ENCODE peak calls at places on chromosomes 2 and 18, in six cellular contexts. One of them, this sample, is unnamed.

GRCh38 chr2:216694201-216694825 is 1.0 kb downstream of the IGFBP5 start:
- DNase-seq in activated CD8-positive, alpha-beta memory T cell treated with anti-CD3 and anti-CD28 coated beads for 48 hours: no peak
- DNase-seq in ascending aorta: no peak
- DNase-seq in AG08396: no peak
- DNase-seq in stimulated activated CD4-positive, alpha-beta T cell treated with anti-CD3 and anti-CD28 coated beads, Interleukin-12 subunit alpha, Interleukin-12 subunit beta, amount 100 ng/mL, for 48 hours: no peak
- DNase-seq in NCI-H1092 treated with DMSO at 0.1 percent for 48 hours: peak
- DNase-seq in this sample: no peak

GRCh38 chr18:48806551-48807261 is 144.1 kb downstream of the SMAD7 start:
- DNase-seq in NCI-H1092 treated with DMSO at 0.1 percent for 48 hours: no peak
- DNase-seq in activated CD8-positive, alpha-beta memory T cell treated with anti-CD3 and anti-CD28 coated beads for 48 hours: no peak
- DNase-seq in stimulated activated CD4-positive, alpha-beta T cell treated with anti-CD3 and anti-CD28 coated beads, Interleukin-12 subunit alpha, Interleukin-12 subunit beta, amount 100 ng/mL, for 48 hours: no peak
- DNase-seq in AG08396: no peak
- DNase-seq in ascending aorta: no peak
- DNase-seq in this sample: no peak

GRCh38 chr2:96760986-96761832 is 507 bp downstream of the CNNM4 start:
- DNase-seq in NCI-H1092 treated with DMSO at 0.1 percent for 48 hours: peak
- DNase-seq in AG08396: peak
- DNase-seq in activated CD8-positive, alpha-beta memory T cell treated with anti-CD3 and anti-CD28 coated beads for 48 hours: no peak
- DNase-seq in stimulated activated CD4-positive, alpha-beta T cell treated with anti-CD3 and anti-CD28 coated beads, Interleukin-12 subunit alpha, Interleukin-12 subunit beta, amount 100 ng/mL, for 48 hours: no peak
- DNase-seq in ascending aorta: no peak
- DNase-seq in this sample: no peak

GRCh38 chr2:106099691-106100090 is 94.4 kb downstream of the UXS1 start:
- DNase-seq in AG08396: no peak
- DNase-seq in stimulated activated CD4-positive, alpha-beta T cell treated with anti-CD3 and anti-CD28 coated beads, Interleukin-12 subunit alpha, Interleukin-12 subunit beta, amount 100 ng/mL, for 48 hours: no peak
- DNase-seq in ascending aorta: no peak
- DNase-seq in activated CD8-positive, alpha-beta memory T cell treated with anti-CD3 and anti-CD28 coated beads for 48 hours: no peak
- DNase-seq in NCI-H1092 treated with DMSO at 0.1 percent for 48 hours: no peak
- DNase-seq in this sample: no peak

GRCh38 chr2:222477962-222478608 is 53.7 kb downstream of the SGPP2 start:
- DNase-seq in stimulated activated CD4-positive, alpha-beta T cell treated with anti-CD3 and anti-CD28 coated beads, Interleukin-12 subunit alpha, Interleukin-12 subunit beta, amount 100 ng/mL, for 48 hours: no peak
- DNase-seq in activated CD8-positive, alpha-beta memory T cell treated with anti-CD3 and anti-CD28 coated beads for 48 hours: no peak
- DNase-seq in NCI-H1092 treated with DMSO at 0.1 percent for 48 hours: no peak
- DNase-seq in ascending aorta: no peak
- DNase-seq in AG08396: no peak
- DNase-seq in this sample: no peak

GRCh38 chr2:122736279-122736678 is 980.8 kb downstream of the TSN start:
- DNase-seq in activated CD8-positive, alpha-beta memory T cell treated with anti-CD3 and anti-CD28 coated beads for 48 hours: no peak
- DNase-seq in ascending aorta: no peak
- DNase-seq in NCI-H1092 treated with DMSO at 0.1 percent for 48 hours: peak
- DNase-seq in AG08396: no peak
- DNase-seq in stimulated activated CD4-positive, alpha-beta T cell treated with anti-CD3 and anti-CD28 coated beads, Interleukin-12 subunit alpha, Interleukin-12 subunit beta, amount 100 ng/mL, for 48 hours: no peak
- DNase-seq in this sample: no peak

GRCh38 chr2:121689356-121689755 is 40.1 kb upstream of the CLASP1 start:
- DNase-seq in stimulated activated CD4-positive, alpha-beta T cell treated with anti-CD3 and anti-CD28 coated beads, Interleukin-12 subunit alpha, Interleukin-12 subunit beta, amount 100 ng/mL, for 48 hours: no peak
- DNase-seq in NCI-H1092 treated with DMSO at 0.1 percent for 48 hours: peak
- DNase-seq in ascending aorta: no peak
- DNase-seq in activated CD8-positive, alpha-beta memory T cell treated with anti-CD3 and anti-CD28 coated beads for 48 hours: no peak
- DNase-seq in AG08396: peak
- DNase-seq in this sample: no peak

GRCh38 chr2:128444044-128444771 is 125.5 kb upstream of the HS6ST1 start:
- DNase-seq in ascending aorta: peak
- DNase-seq in stimulated activated CD4-positive, alpha-beta T cell treated with anti-CD3 and anti-CD28 coated beads, Interleukin-12 subunit alpha, Interleukin-12 subunit beta, amount 100 ng/mL, for 48 hours: no peak
- DNase-seq in AG08396: no peak
- DNase-seq in NCI-H1092 treated with DMSO at 0.1 percent for 48 hours: no peak
- DNase-seq in activated CD8-positive, alpha-beta memory T cell treated with anti-CD3 and anti-CD28 coated beads for 48 hours: no peak
- DNase-seq in this sample: no peak

GRCh38 chr2:9405636-9406035 is 17.7 kb downstream of the ITGB1BP1 start:
- DNase-seq in NCI-H1092 treated with DMSO at 0.1 percent for 48 hours: no peak
- DNase-seq in ascending aorta: no peak
- DNase-seq in AG08396: no peak
- DNase-seq in stimulated activated CD4-positive, alpha-beta T cell treated with anti-CD3 and anti-CD28 coated beads, Interleukin-12 subunit alpha, Interleukin-12 subunit beta, amount 100 ng/mL, for 48 hours: no peak
- DNase-seq in activated CD8-positive, alpha-beta memory T cell treated with anti-CD3 and anti-CD28 coated beads for 48 hours: no peak
- DNase-seq in this sample: no peak

GRCh38 chr2:101540518-101540917 is 65.6 kb upstream of the RFX8 start:
- DNase-seq in AG08396: no peak
- DNase-seq in ascending aorta: no peak
- DNase-seq in NCI-H1092 treated with DMSO at 0.1 percent for 48 hours: no peak
- DNase-seq in activated CD8-positive, alpha-beta memory T cell treated with anti-CD3 and anti-CD28 coated beads for 48 hours: no peak
- DNase-seq in stimulated activated CD4-positive, alpha-beta T cell treated with anti-CD3 and anti-CD28 coated beads, Interleukin-12 subunit alpha, Interleukin-12 subunit beta, amount 100 ng/mL, for 48 hours: no peak
- DNase-seq in this sample: no peak

GRCh38 chr18:49613741-49614151 is 51.9 kb downstream of the LIPG start:
- DNase-seq in stimulated activated CD4-positive, alpha-beta T cell treated with anti-CD3 and anti-CD28 coated beads, Interleukin-12 subunit alpha, Interleukin-12 subunit beta, amount 100 ng/mL, for 48 hours: no peak
- DNase-seq in ascending aorta: no peak
- DNase-seq in AG08396: no peak
- DNase-seq in activated CD8-positive, alpha-beta memory T cell treated with anti-CD3 and anti-CD28 coated beads for 48 hours: no peak
- DNase-seq in NCI-H1092 treated with DMSO at 0.1 percent for 48 hours: peak
- DNase-seq in this sample: no peak

GRCh38 chr2:33019796-33020195 is 73.0 kb downstream of the LTBP1 start:
- DNase-seq in stimulated activated CD4-positive, alpha-beta T cell treated with anti-CD3 and anti-CD28 coated beads, Interleukin-12 subunit alpha, Interleukin-12 subunit beta, amount 100 ng/mL, for 48 hours: no peak
- DNase-seq in AG08396: no peak
- DNase-seq in activated CD8-positive, alpha-beta memory T cell treated with anti-CD3 and anti-CD28 coated beads for 48 hours: no peak
- DNase-seq in ascending aorta: no peak
- DNase-seq in NCI-H1092 treated with DMSO at 0.1 percent for 48 hours: no peak
- DNase-seq in this sample: no peak

GRCh38 chr2:102660070-102660469 is 40.7 kb downstream of the SLC9A2 start:
- DNase-seq in NCI-H1092 treated with DMSO at 0.1 percent for 48 hours: no peak
- DNase-seq in ascending aorta: no peak
- DNase-seq in activated CD8-positive, alpha-beta memory T cell treated with anti-CD3 and anti-CD28 coated beads for 48 hours: no peak
- DNase-seq in stimulated activated CD4-positive, alpha-beta T cell treated with anti-CD3 and anti-CD28 coated beads, Interleukin-12 subunit alpha, Interleukin-12 subunit beta, amount 100 ng/mL, for 48 hours: no peak
- DNase-seq in AG08396: no peak
- DNase-seq in this sample: no peak

This sample was measured in thoracic aorta.